ENCODE peak calls at places on chromosomes 1 and 21, in nine cellular contexts. I is spleen; T is aorta; H is tibial artery; J is esophagus squamous epithelium; Q is esophagus muscularis mucosa; K is endodermal cell; L is CD8-positive, alpha-beta memory T cell; N is body of pancreas. P is an unnamed sample.
A peak's percentile ranks its signal among the peaks of the same experiment; 100 is the strongest.

GRCh38 chr1:175132456-175132855 is 60.1 kb downstream of the KIAA0040 start:
- DNase-seq in I (no peak), T (no peak), H (no peak), J (no peak), Q (no peak), K (peak; percentile 26), L (no peak), N (no peak), P (no peak)

GRCh38 chr1:210908257-210908656 is 225.7 kb downstream of the KCNH1 start:
- DNase-seq in I (no peak), T (no peak), H (no peak), J (no peak), Q (no peak), K (no peak), L (no peak), N (peak; percentile 16), P (no peak)

GRCh38 chr1:216034506-216034905 is 388.7 kb downstream of the USH2A start:
- DNase-seq in I (no peak), T (no peak), H (no peak), J (no peak), Q (no peak), K (peak; percentile 82), L (no peak), N (no peak), P (peak; percentile 54)

GRCh38 chr1:67731322-67731721 is 46.3 kb downstream of the GADD45A start:
- DNase-seq in I (no peak), T (no peak), H (no peak), J (no peak), Q (no peak), K (no peak), L (no peak), N (no peak), P (no peak)

GRCh38 chr21:33578214-33578613 is 10.3 kb downstream of the DONSON start:
- DNase-seq in I (no peak), T (no peak), H (no peak), J (no peak), Q (no peak), K (no peak), L (no peak), N (no peak), P (no peak)

GRCh38 chr1:108951242-108951641 is 12.0 kb downstream of the CLCC1 start:
- DNase-seq in I (no peak), T (no peak), H (no peak), J (no peak), Q (no peak), K (no peak), L (no peak), N (no peak), P (no peak)

GRCh38 chr1:185775505-185775904 is 41.3 kb downstream of the HMCN1 start:
- DNase-seq in I (no peak), T (no peak), H (no peak), J (no peak), Q (no peak), K (no peak), L (no peak), N (no peak), P (no peak)

GRCh38 chr1:24117722-24118409 is 5.9 kb upstream of the MYOM3 start:
- DNase-seq in I (peak; percentile 25), T (no peak), H (no peak), J (no peak), Q (no peak), K (no peak), L (no peak), N (peak; percentile 81), P (no peak)

GRCh38 chr1:225654688-225655508 is 2.0 kb upstream of the ENAH start:
- DNase-seq in I (no peak), T (no peak), H (no peak), J (no peak), Q (no peak), K (no peak), L (no peak), N (no peak), P (no peak)

GRCh38 chr1:196324345-196324744 is 283.9 kb downstream of the KCNT2 start:
- DNase-seq in I (no peak), T (no peak), H (no peak), J (no peak), Q (no peak), K (no peak), L (no peak), N (no peak), P (no peak)

GRCh38 chr1:160114085-160114484 is 1.5 kb upstream of the ATP1A2 start:
- DNase-seq in I (no peak), T (no peak), H (no peak), J (no peak), Q (no peak), K (peak; percentile 77), L (no peak), N (no peak), P (no peak)

GRCh38 chr1:16440150-16440479 is 409 bp upstream of the NECAP2 start:
- DNase-seq in I (no peak), T (no peak), H (no peak), J (no peak), Q (no peak), K (no peak), L (no peak), N (peak; percentile 15), P (no peak)

GRCh38 chr1:53690411-53690810 is 48.6 kb downstream of the GLIS1 start:
- DNase-seq in I (no peak), T (no peak), H (no peak), J (no peak), Q (no peak), K (no peak), L (no peak), N (no peak), P (no peak)

GRCh38 chr1:27885114-27885528 is 12.8 kb downstream of the THEMIS2 start:
- DNase-seq in I (peak; percentile 81), T (peak; percentile 61), H (no peak), J (no peak), Q (no peak), K (no peak), L (no peak), N (no peak), P (no peak)

GRCh38 chr1:27879374-27880082 is 7.2 kb downstream of the THEMIS2 start:
- DNase-seq in I (peak; percentile 71), T (no peak), H (no peak), J (no peak), Q (no peak), K (no peak), L (no peak), N (no peak), P (no peak)

GRCh38 chr1:27884182-27884954 is 12.0 kb downstream of the THEMIS2 start:
- DNase-seq in I (peak; percentile 81), T (peak; percentile 55), H (no peak), J (no peak), Q (no peak), K (no peak), L (no peak), N (no peak), P (no peak)

GRCh38 chr1:27883536-27884181 is 11.3 kb downstream of the THEMIS2 start:
- DNase-seq in I (peak; percentile 76), T (no peak), H (no peak), J (no peak), Q (no peak), K (no peak), L (no peak), N (no peak), P (no peak)

DNA sequence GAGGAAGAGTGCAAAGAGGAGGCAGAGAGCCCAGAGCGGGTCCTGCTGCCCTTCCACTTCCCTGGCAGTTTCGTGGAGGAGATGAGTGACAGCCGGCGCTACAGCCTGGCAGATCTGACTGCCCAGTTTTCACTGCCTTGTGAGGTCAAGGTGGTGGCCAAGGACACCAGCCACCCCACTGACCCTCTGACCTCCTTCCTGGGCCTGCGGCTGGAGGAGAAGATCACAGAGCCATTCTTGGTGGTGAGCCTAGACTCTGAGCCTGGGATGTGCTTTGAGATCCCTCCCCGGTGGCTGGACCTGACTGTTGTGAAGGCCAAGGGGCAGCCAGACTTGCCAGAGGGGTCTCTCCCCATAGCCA is 10.2 kb downstream of the THEMIS2 start:
- DNase-seq in I (no peak), T (no peak), H (no peak), J (no peak), Q (no peak), K (no peak), L (no peak), N (no peak), P (no peak)
- H3K4me1 ChIP-seq in I (peaks cover 15% of the 10 kb centered on the region), T (no peaks in the 10 kb centered on the region), H (no peaks in the 10 kb centered on the region), J (no peaks in the 10 kb centered on the region), Q (no peaks in the 10 kb centered on the region), K (no peaks in the 10 kb centered on the region), L (peaks cover 35% of the 10 kb centered on the region), N (no peaks in the 10 kb centered on the region), P (no peaks in the 10 kb centered on the region)

DNA sequence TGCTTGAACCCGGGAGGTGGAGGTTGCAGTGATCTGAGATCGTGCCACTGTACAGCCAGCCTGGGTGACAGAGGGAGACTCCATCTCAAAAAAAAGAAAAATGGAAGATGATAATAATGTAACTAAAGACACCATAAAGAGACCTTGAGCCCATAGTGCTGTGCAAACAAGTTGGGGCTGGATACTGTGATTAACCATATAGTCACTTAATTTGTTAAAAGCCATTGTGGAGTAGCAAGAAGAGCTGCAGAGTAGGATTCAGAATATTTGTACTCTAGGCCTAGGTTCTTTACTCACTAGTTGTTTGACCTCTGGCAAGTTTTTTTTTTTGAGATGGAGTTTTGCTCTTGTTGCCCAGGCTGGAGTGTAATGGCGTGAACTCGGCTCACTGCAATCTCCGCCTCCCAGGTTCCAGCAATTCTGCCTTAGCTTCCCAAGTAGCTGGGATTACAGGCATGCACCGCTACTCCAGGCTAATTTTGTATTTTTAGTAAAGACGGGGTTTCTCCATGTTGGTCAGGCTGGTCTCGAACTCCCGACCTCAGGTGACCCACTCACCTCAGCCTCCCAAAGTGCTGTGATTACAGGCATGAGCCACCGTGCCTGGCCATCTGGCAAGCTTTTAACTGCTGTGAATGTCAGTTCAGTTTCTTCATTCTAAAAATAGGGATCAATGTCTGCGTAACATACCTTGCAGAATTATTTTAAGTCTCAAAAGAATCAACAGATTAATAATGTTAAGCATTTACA is 12.8 kb downstream of the CAP1 start:
- DNase-seq in I (no peak), T (no peak), H (no peak), J (no peak), Q (no peak), K (no peak), L (no peak), N (no peak), P (no peak)
- H3K36me3 ChIP-seq in I (peaks cover 18% of the 10 kb centered on the region), T (no peaks in the 10 kb centered on the region), H (no peaks in the 10 kb centered on the region), J (no peaks in the 10 kb centered on the region), Q (peaks cover 10% of the 10 kb centered on the region), K (peaks cover 64% of the 10 kb centered on the region), L (no peaks in the 10 kb centered on the region), N (no peaks in the 10 kb centered on the region), P (no peaks in the 10 kb centered on the region)

GRCh38 chr1:48692235-48692634 is 84.5 kb downstream of the BEND5 start:
- DNase-seq in I (no peak), T (no peak), H (no peak), J (no peak), Q (no peak), K (no peak), L (no peak), N (no peak), P (no peak)
- H3K4me1 ChIP-seq in I (peaks cover 3% of the 10 kb centered on the region), T (no peaks in the 10 kb centered on the region), H (no peaks in the 10 kb centered on the region), J (peaks cover 11% of the 10 kb centered on the region), Q (no peaks in the 10 kb centered on the region), K (peaks cover 11% of the 10 kb centered on the region), L (no peaks in the 10 kb centered on the region), N (no peaks in the 10 kb centered on the region), P (no peaks in the 10 kb centered on the region)

DNA sequence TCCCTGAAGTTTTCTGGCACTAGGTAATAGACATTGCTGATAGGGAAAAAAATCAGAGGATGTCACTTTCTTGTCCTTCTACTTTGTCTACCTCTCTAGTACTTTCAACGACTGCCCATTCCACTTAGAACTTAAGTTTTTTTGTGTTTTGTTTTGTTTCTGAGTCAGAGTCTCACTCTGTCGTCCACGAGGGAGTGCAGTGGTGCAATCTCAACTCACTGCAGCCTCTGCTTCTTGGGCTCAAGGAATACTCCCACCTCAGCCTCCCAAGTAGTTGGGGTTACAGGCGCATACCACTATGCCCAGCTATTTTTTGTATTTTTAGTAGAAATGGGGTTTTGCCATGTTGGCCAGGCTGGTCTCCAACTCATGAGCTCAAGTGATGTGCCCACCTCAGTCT is 79.2 kb downstream of the SGIP1 start:
- DNase-seq in I (no peak), T (no peak), H (no peak), J (no peak), Q (no peak), K (no peak), L (no peak), N (no peak), P (no peak)
- H3K36me3 ChIP-seq in I (no peaks in the 10 kb centered on the region), T (no peaks in the 10 kb centered on the region), H (no peaks in the 10 kb centered on the region), J (no peaks in the 10 kb centered on the region), Q (no peaks in the 10 kb centered on the region), K (no peaks in the 10 kb centered on the region), L (no peaks in the 10 kb centered on the region), N (no peaks in the 10 kb centered on the region), P (no peaks in the 10 kb centered on the region)

P was measured in Caco-2.